ENCODE peak calls at places on chromosomes 12 and 14, in seven cellular contexts. Z is NCI-H146; T is foreskin fibroblast; M is CD8-positive, alpha-beta T cell; B is GM19239; P is heart right ventricle; A is epithelial cell of esophagus. Y is an unnamed sample.
A peak's percentile ranks its signal among the peaks of the same experiment; 100 is the strongest.

GRCh38 chr12:69275471-69275891 is 36.1 kb downstream of the CPSF6 start:
- DNase-seq in Z (no peak), T (no peak), M (no peak), B (no peak), P (no peak), A (no peak), Y (no peak)

GRCh38 chr14:105092124-105092911 is 27.1 kb upstream of the GPR132 start:
- DNase-seq in Z (peak; percentile 68), T (peak; percentile 45), M (no peak), B (no peak), P (no peak), A (peak; percentile 41), Y (peak; percentile 15)

GRCh38 chr14:92993302-92993701 is 70.4 kb downstream of the CHGA start:
- DNase-seq in Z (no peak), T (peak; percentile 45), M (no peak), B (no peak), P (peak; percentile 59), A (no peak), Y (no peak)

GRCh38 chr12:1662761-1663439 is 28.0 kb upstream of the ADIPOR2 start:
- DNase-seq in Z (peak; percentile 81), T (peak; percentile 50), M (no peak), B (no peak), P (peak; percentile 32), A (peak; percentile 74), Y (no peak)

GRCh38 chr14:72262771-72263170 is 330.5 kb downstream of the RGS6 start:
- DNase-seq in Z (no peak), T (no peak), M (no peak), B (no peak), P (no peak), A (no peak), Y (no peak)

GRCh38 chr12:109608270-109608669 is 34.7 kb downstream of the MVK start:
- DNase-seq in Z (no peak), T (no peak), M (no peak), B (no peak), P (no peak), A (no peak), Y (no peak)

GRCh38 chr14:26385302-26385701 is 212.5 kb downstream of the NOVA1 start:
- DNase-seq in Z (no peak), T (no peak), M (no peak), B (no peak), P (no peak), A (no peak), Y (no peak)

GRCh38 chr14:80336613-80337106 is 125.4 kb upstream of the DIO2 start:
- DNase-seq in Z (no peak), T (no peak), M (no peak), B (no peak), P (no peak), A (no peak), Y (no peak)

GRCh38 chr12:111443586-111443985 is 37.9 kb downstream of the SH2B3 start:
- DNase-seq in Z (no peak), T (peak; percentile 79), M (no peak), B (no peak), P (no peak), A (peak; percentile 81), Y (no peak)

GRCh38 chr14:23608454-23608853 is 27.7 kb upstream of the DHRS2 start:
- DNase-seq in Z (no peak), T (no peak), M (no peak), B (no peak), P (peak; percentile 36), A (no peak), Y (no peak)